ENCODE peak calls at places on chromosome 11, in seven cellular contexts. One of them, this sample, is unnamed.

GRCh38 chr11:57357827-57358226 is 19.7 kb downstream of the P2RX3 start:
- DNase-seq in ovary: no peak
- DNase-seq in AG09319: no peak
- DNase-seq in astrocyte of the spinal cord: no peak
- DNase-seq in PC-3: no peak
- DNase-seq in Calu3: no peak
- DNase-seq in CD4-positive, alpha-beta T cell: no peak
- DNase-seq in this sample: peak

GRCh38 chr11:60168306-60168705 is 14.6 kb downstream of the MS4A6A start:
- DNase-seq in PC-3: peak
- DNase-seq in CD4-positive, alpha-beta T cell: no peak
- DNase-seq in Calu3: peak
- DNase-seq in ovary: no peak
- DNase-seq in AG09319: no peak
- DNase-seq in astrocyte of the spinal cord: no peak
- DNase-seq in this sample: no peak

GRCh38 chr11:44133335-44133946 is 38.0 kb downstream of the EXT2 start:
- DNase-seq in astrocyte of the spinal cord: peak
- DNase-seq in AG09319: no peak
- DNase-seq in PC-3: peak
- DNase-seq in ovary: no peak
- DNase-seq in Calu3: peak
- DNase-seq in CD4-positive, alpha-beta T cell: no peak
- DNase-seq in this sample: peak

GRCh38 chr11:69997352-69997751 is 80.8 kb upstream of the ANO1 start:
- DNase-seq in AG09319: no peak
- DNase-seq in Calu3: no peak
- DNase-seq in PC-3: no peak
- DNase-seq in CD4-positive, alpha-beta T cell: no peak
- DNase-seq in astrocyte of the spinal cord: no peak
- DNase-seq in ovary: no peak
- DNase-seq in this sample: no peak

GRCh38 chr11:72975778-72976520 is 161.7 kb downstream of the ATG16L2 start:
- DNase-seq in Calu3: no peak
- DNase-seq in CD4-positive, alpha-beta T cell: no peak
- DNase-seq in PC-3: peak
- DNase-seq in ovary: no peak
- DNase-seq in AG09319: peak
- DNase-seq in astrocyte of the spinal cord: peak
- DNase-seq in this sample: peak

GRCh38 chr11:1234771-1235614 is 12.1 kb downstream of the MUC5B start:
- DNase-seq in PC-3: no peak
- DNase-seq in AG09319: no peak
- DNase-seq in Calu3: no peak
- DNase-seq in CD4-positive, alpha-beta T cell: peak
- DNase-seq in ovary: peak
- DNase-seq in astrocyte of the spinal cord: no peak
- DNase-seq in this sample: no peak

GRCh38 chr11:13931356-13931755 is 31.2 kb upstream of the SPON1 start:
- DNase-seq in PC-3: no peak
- DNase-seq in Calu3: no peak
- DNase-seq in ovary: no peak
- DNase-seq in CD4-positive, alpha-beta T cell: no peak
- DNase-seq in astrocyte of the spinal cord: no peak
- DNase-seq in AG09319: no peak
- DNase-seq in this sample: no peak

GRCh38 chr11:32615422-32615821 is 31.8 kb downstream of the EIF3M start:
- DNase-seq in Calu3: no peak
- DNase-seq in PC-3: peak
- DNase-seq in AG09319: no peak
- DNase-seq in ovary: no peak
- DNase-seq in astrocyte of the spinal cord: no peak
- DNase-seq in CD4-positive, alpha-beta T cell: no peak
- DNase-seq in this sample: no peak

GRCh38 chr11:31303644-31304043 is 65.9 kb downstream of the DCDC1 start:
- DNase-seq in PC-3: no peak
- DNase-seq in ovary: no peak
- DNase-seq in AG09319: no peak
- DNase-seq in CD4-positive, alpha-beta T cell: no peak
- DNase-seq in Calu3: no peak
- DNase-seq in astrocyte of the spinal cord: no peak
- DNase-seq in this sample: no peak

GRCh38 chr11:95505927-95506426 is 275.0 kb upstream of the SESN3 start:
- DNase-seq in PC-3: no peak
- DNase-seq in AG09319: peak
- DNase-seq in ovary: no peak
- DNase-seq in astrocyte of the spinal cord: peak
- DNase-seq in CD4-positive, alpha-beta T cell: no peak
- DNase-seq in Calu3: no peak
- DNase-seq in this sample: no peak

GRCh38 chr11:123135863-123136446 is 59.1 kb downstream of the CLMP start:
- DNase-seq in PC-3: no peak
- DNase-seq in Calu3: no peak
- DNase-seq in ovary: no peak
- DNase-seq in CD4-positive, alpha-beta T cell: no peak
- DNase-seq in AG09319: no peak
- DNase-seq in astrocyte of the spinal cord: no peak
- DNase-seq in this sample: no peak

GRCh38 chr11:77213589-77214428 is 85.8 kb downstream of the MYO7A start:
- DNase-seq in AG09319: no peak
- DNase-seq in CD4-positive, alpha-beta T cell: no peak
- DNase-seq in astrocyte of the spinal cord: no peak
- DNase-seq in ovary: no peak
- DNase-seq in PC-3: no peak
- DNase-seq in Calu3: no peak
- DNase-seq in this sample: no peak

GRCh38 chr11:130726234-130726559 is 190.1 kb downstream of the SNX19 start:
- DNase-seq in ovary: no peak
- DNase-seq in PC-3: no peak
- DNase-seq in AG09319: no peak
- DNase-seq in Calu3: no peak
- DNase-seq in CD4-positive, alpha-beta T cell: no peak
- DNase-seq in astrocyte of the spinal cord: peak
- DNase-seq in this sample: no peak

GRCh38 chr11:114605370-114605769 is 9.8 kb upstream of the NXPE4 start:
- DNase-seq in AG09319: no peak
- DNase-seq in PC-3: no peak
- DNase-seq in ovary: no peak
- DNase-seq in astrocyte of the spinal cord: no peak
- DNase-seq in Calu3: no peak
- DNase-seq in CD4-positive, alpha-beta T cell: no peak
- DNase-seq in this sample: no peak

GRCh38 chr11:7514099-7514725 is 413 bp downstream of the PPFIBP2 start:
- DNase-seq in astrocyte of the spinal cord: no peak
- DNase-seq in CD4-positive, alpha-beta T cell: no peak
- DNase-seq in AG09319: no peak
- DNase-seq in PC-3: no peak
- DNase-seq in Calu3: peak
- DNase-seq in ovary: no peak
- DNase-seq in this sample: no peak

GRCh38 chr11:7513210-7514098 is at the start of gene PPFIBP2:
- DNase-seq in ovary: peak
- DNase-seq in Calu3: peak
- DNase-seq in CD4-positive, alpha-beta T cell: peak
- DNase-seq in astrocyte of the spinal cord: peak
- DNase-seq in PC-3: peak
- DNase-seq in AG09319: peak
- DNase-seq in this sample: peak

GRCh38 chr11:7515544-7515943 is 1.7 kb downstream of the PPFIBP2 start:
- DNase-seq in CD4-positive, alpha-beta T cell: no peak
- DNase-seq in AG09319: no peak
- DNase-seq in astrocyte of the spinal cord: no peak
- DNase-seq in ovary: no peak
- DNase-seq in Calu3: no peak
- DNase-seq in PC-3: no peak
- DNase-seq in this sample: no peak

GRCh38 chr11:7518811-7519562 is 5.2 kb downstream of the PPFIBP2 start:
- DNase-seq in Calu3: no peak
- DNase-seq in ovary: no peak
- DNase-seq in PC-3: no peak
- DNase-seq in astrocyte of the spinal cord: no peak
- DNase-seq in CD4-positive, alpha-beta T cell: no peak
- DNase-seq in AG09319: no peak
- DNase-seq in this sample: no peak

DNA sequence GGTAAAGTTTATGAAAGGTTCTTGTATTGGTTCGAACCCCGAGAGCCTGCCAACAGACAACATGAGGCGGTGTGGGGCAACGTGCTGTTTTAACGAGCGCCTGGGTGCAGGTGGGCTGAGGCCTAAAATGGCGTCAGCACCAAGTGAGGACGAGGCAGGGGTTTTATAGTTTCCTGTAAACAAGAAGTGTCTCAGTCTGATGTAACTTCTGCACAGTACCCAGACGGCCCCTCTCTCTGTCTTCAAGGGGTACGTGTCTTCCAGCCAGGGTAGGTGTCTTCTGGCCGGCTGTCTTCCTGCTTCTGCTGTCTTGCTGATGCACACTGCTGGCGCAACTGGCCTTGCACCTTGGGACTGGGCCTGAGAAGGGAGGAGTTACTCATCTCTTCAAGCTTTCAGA is 2.7 kb downstream of the PPFIBP2 start:
- DNase-seq in astrocyte of the spinal cord: no peak
- DNase-seq in CD4-positive, alpha-beta T cell: peak
- DNase-seq in PC-3: no peak
- DNase-seq in Calu3: no peak
- DNase-seq in ovary: no peak
- DNase-seq in AG09319: no peak
- DNase-seq in this sample: no peak
- TF ChIP-seq CTCF in astrocyte of the spinal cord: no peak
- TF ChIP-seq CTCF in CD4-positive, alpha-beta T cell: no peak
- TF ChIP-seq CTCF in PC-3: no peak
- TF ChIP-seq CTCF in Calu3: no peak
- TF ChIP-seq CTCF in ovary: no peak
- TF ChIP-seq CTCF in AG09319: no peak
- TF ChIP-seq CTCF in this sample: no peak

GRCh38 chr11:19327280-19327679 is 86.5 kb upstream of the E2F8 start:
- DNase-seq in Calu3: no peak
- DNase-seq in astrocyte of the spinal cord: no peak
- DNase-seq in ovary: no peak
- DNase-seq in PC-3: no peak
- DNase-seq in CD4-positive, alpha-beta T cell: no peak
- DNase-seq in AG09319: no peak
- DNase-seq in this sample: no peak

GRCh38 chr11:19320764-19321163 is 80.0 kb upstream of the E2F8 start:
- DNase-seq in PC-3: no peak
- DNase-seq in CD4-positive, alpha-beta T cell: no peak
- DNase-seq in Calu3: no peak
- DNase-seq in astrocyte of the spinal cord: no peak
- DNase-seq in AG09319: no peak
- DNase-seq in ovary: no peak
- DNase-seq in this sample: no peak

GRCh38 chr11:19321351-19321750 is 80.6 kb upstream of the E2F8 start:
- DNase-seq in CD4-positive, alpha-beta T cell: no peak
- DNase-seq in astrocyte of the spinal cord: no peak
- DNase-seq in ovary: no peak
- DNase-seq in AG09319: no peak
- DNase-seq in PC-3: no peak
- DNase-seq in Calu3: no peak
- DNase-seq in this sample: no peak

GRCh38 chr11:19326499-19326898 is 85.8 kb upstream of the E2F8 start:
- DNase-seq in CD4-positive, alpha-beta T cell: no peak
- DNase-seq in AG09319: no peak
- DNase-seq in astrocyte of the spinal cord: peak
- DNase-seq in Calu3: no peak
- DNase-seq in PC-3: peak
- DNase-seq in ovary: no peak
- DNase-seq in this sample: peak

DNA sequence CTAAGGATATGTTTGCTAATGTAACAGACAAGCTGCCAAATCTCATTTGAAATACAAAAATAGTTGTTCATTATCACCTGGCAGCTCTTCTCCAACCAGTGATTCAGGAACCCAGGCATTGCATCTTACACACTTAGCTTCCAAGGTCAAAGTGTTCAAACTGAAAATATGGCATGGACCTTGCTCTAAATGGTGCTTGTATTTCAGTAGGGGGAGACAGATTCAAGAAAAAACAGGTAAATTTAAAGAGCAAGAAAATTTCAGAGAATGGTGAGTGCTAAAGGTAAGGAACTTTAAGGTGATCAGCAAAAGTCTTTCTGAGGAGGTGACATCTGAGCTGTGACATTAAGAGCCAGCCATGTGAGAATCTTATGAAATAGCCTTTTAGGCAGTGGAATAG is 82.8 kb upstream of the E2F8 start:
- DNase-seq in astrocyte of the spinal cord: no peak
- DNase-seq in ovary: no peak
- DNase-seq in Calu3: no peak
- DNase-seq in AG09319: no peak
- DNase-seq in CD4-positive, alpha-beta T cell: no peak
- DNase-seq in PC-3: peak
- DNase-seq in this sample: no peak
- TF ChIP-seq CTCF in astrocyte of the spinal cord: peak
- TF ChIP-seq CTCF in ovary: no peak
- TF ChIP-seq CTCF in Calu3: no peak
- TF ChIP-seq CTCF in AG09319: peak
- TF ChIP-seq CTCF in CD4-positive, alpha-beta T cell: no peak
- TF ChIP-seq CTCF in PC-3: peak
- TF ChIP-seq CTCF in this sample: peak

GRCh38 chr11:121153472-121153871 is 52.4 kb downstream of the TECTA start:
- DNase-seq in CD4-positive, alpha-beta T cell: no peak
- DNase-seq in Calu3: no peak
- DNase-seq in PC-3: no peak
- DNase-seq in astrocyte of the spinal cord: no peak
- DNase-seq in AG09319: no peak
- DNase-seq in ovary: no peak
- DNase-seq in this sample: no peak
- TF ChIP-seq CTCF in CD4-positive, alpha-beta T cell: no peak
- TF ChIP-seq CTCF in Calu3: no peak
- TF ChIP-seq CTCF in PC-3: peak
- TF ChIP-seq CTCF in astrocyte of the spinal cord: no peak
- TF ChIP-seq CTCF in AG09319: no peak
- TF ChIP-seq CTCF in ovary: no peak
- TF ChIP-seq CTCF in this sample: peak

DNA sequence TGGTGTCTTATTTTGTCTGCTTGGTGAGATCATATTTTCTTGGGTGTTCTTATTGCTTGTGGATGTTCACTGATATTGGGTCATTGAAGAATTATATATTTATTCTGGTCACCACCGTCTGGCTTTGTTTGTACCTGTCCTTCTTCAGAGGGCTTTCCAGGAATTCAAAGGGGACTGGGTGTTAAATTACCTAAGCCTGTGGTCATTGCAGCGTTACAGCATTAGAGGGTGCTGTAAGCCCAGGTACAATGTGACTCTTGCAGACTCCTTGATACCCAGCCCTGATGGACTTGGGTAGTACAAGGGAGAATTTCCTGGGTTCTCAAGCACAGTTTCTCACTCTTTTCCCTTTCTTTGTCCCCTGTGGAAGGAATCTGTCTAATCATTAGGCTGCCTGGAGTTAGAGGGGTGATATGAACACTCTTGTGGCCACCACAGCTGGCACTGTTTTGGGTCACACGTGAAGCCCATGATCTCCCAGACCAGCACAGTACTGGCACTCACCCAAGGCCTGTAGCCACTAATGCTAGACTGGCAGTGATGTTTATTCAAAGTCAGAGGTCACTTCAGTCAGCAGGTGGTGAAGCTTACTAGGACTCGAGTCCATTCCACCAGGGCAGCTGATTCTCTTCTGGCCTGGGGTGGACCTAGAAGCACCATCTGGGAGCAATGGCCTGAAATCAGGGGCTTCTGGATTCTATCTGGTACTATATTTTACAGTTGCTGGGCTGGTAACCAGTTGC is 56.1 kb upstream of the NARS2 start:
- DNase-seq in AG09319: no peak
- DNase-seq in Calu3: no peak
- DNase-seq in ovary: no peak
- DNase-seq in astrocyte of the spinal cord: no peak
- DNase-seq in CD4-positive, alpha-beta T cell: no peak
- DNase-seq in PC-3: peak
- DNase-seq in this sample: no peak
- TF ChIP-seq CTCF in AG09319: no peak
- TF ChIP-seq CTCF in Calu3: no peak
- TF ChIP-seq CTCF in ovary: no peak
- TF ChIP-seq CTCF in astrocyte of the spinal cord: no peak
- TF ChIP-seq CTCF in CD4-positive, alpha-beta T cell: no peak
- TF ChIP-seq CTCF in PC-3: peak
- TF ChIP-seq CTCF in this sample: peak

This sample was measured in HFFc6.